ENCODE peak calls at places on chromosomes 16 and 17, in eight cellular contexts. X is ovary, C is fibroblast of lung, R is mucosa of descending colon, F is mammary epithelial cell, W is adrenal gland, G is lung, M is PC-3. H is an unnamed sample. For H3K4me1 and H3K9me3, the result is how much of the 10 kb centered on the place peaks cover.

GRCh38 chr17:78504156-78504925 is 72.9 kb downstream of the DNAH17 start:
- DNase-seq in X (no peak), C (no peak), R (peak), F (no peak), W (no peak), G (no peak), M (no peak), H (peak)

GRCh38 chr16:2009302-2009711 is 314 bp downstream of the ZNF598 start:
- DNase-seq in X (peak), C (no peak), R (peak), F (no peak), W (no peak), G (no peak), M (no peak), H (no peak)

GRCh38 chr16:87765473-87765775 is 362 bp downstream of the KLHDC4 start:
- DNase-seq in X (peak), C (peak), R (no peak), F (no peak), W (no peak), G (no peak), M (no peak), H (no peak)

GRCh38 chr17:10120113-10120485 is 78.3 kb downstream of the GAS7 start:
- DNase-seq in X (no peak), C (no peak), R (no peak), F (no peak), W (peak), G (no peak), M (no peak), H (no peak)

GRCh38 chr16:68074850-68075249 is 10.3 kb upstream of the NFATC3 start:
- DNase-seq in X (no peak), C (no peak), R (peak), F (no peak), W (no peak), G (no peak), M (no peak), H (peak)

GRCh38 chr16:15502041-15502725 is 67.8 kb downstream of the BMERB1 start:
- DNase-seq in X (no peak), C (peak), R (no peak), F (peak), W (no peak), G (no peak), M (peak), H (no peak)

GRCh38 chr16:6913535-6913934 is 419.1 kb upstream of the RBFOX1 start:
- DNase-seq in X (no peak), C (no peak), R (no peak), F (no peak), W (no peak), G (no peak), M (no peak), H (no peak)

GRCh38 chr17:46894476-46895151 is 28.3 kb upstream of the GOSR2 start:
- DNase-seq in X (no peak), C (no peak), R (no peak), F (no peak), W (peak), G (no peak), M (no peak), H (no peak)

GRCh38 chr16:20181386-20181785 is 107.7 kb upstream of the GPR139 start:
- DNase-seq in X (no peak), C (no peak), R (no peak), F (no peak), W (peak), G (no peak), M (no peak), H (no peak)

GRCh38 chr17:44308865-44309264 is 464 bp downstream of the RUNDC3A start:
- DNase-seq in X (no peak), C (no peak), R (no peak), F (no peak), W (no peak), G (no peak), M (no peak), H (no peak)

GRCh38 chr16:53816211-53816610 is 112.3 kb downstream of the FTO start:
- DNase-seq in X (no peak), C (no peak), R (no peak), F (peak), W (no peak), G (no peak), M (no peak), H (no peak)

GRCh38 chr16:68869492-68870084 is 26.3 kb downstream of the TANGO6 start:
- DNase-seq in X (no peak), C (no peak), R (no peak), F (no peak), W (no peak), G (no peak), M (no peak), H (no peak)

GRCh38 chr17:68909066-68909465 is 46.1 kb downstream of the ABCA8 start:
- DNase-seq in X (peak), C (peak), R (no peak), F (peak), W (peak), G (peak), M (peak), H (no peak)

GRCh38 chr16:30651124-30652004 is 604 bp downstream of the PRR14 start:
- DNase-seq in X (peak), C (peak), R (peak), F (peak), W (peak), G (peak), M (peak), H (peak)

GRCh38 chr17:35953720-35954119 is 10.2 kb upstream of the LYZL6 start:
- DNase-seq in X (no peak), C (no peak), R (no peak), F (no peak), W (no peak), G (no peak), M (no peak), H (no peak)

GRCh38 chr17:50620237-50620636 is 14.4 kb upstream of the ABCC3 start:
- DNase-seq in X (no peak), C (no peak), R (no peak), F (no peak), W (no peak), G (no peak), M (no peak), H (no peak)

GRCh38 chr16:70700101-70701020 is 14.5 kb upstream of the MTSS2 start:
- DNase-seq in X (no peak), C (no peak), R (no peak), F (peak), W (no peak), G (no peak), M (no peak), H (no peak)

GRCh38 chr16:57761957-57762356 is 26.4 kb downstream of the KATNB1 start:
- DNase-seq in X (no peak), C (no peak), R (peak), F (no peak), W (no peak), G (no peak), M (no peak), H (no peak)

GRCh38 chr17:64230551-64231408 is 32.3 kb downstream of the TEX2 start:
- DNase-seq in X (no peak), C (peak), R (no peak), F (peak), W (peak), G (no peak), M (peak), H (no peak)

GRCh38 chr17:81128338-81128737 is 37.0 kb upstream of the PVALEF start:
- DNase-seq in X (no peak), C (no peak), R (no peak), F (no peak), W (no peak), G (no peak), M (no peak), H (no peak)

GRCh38 chr17:14747576-14747940 is 446.7 kb downstream of the HS3ST3B1 start:
- DNase-seq in X (no peak), C (no peak), R (no peak), F (no peak), W (no peak), G (no peak), M (no peak), H (no peak)

DNA sequence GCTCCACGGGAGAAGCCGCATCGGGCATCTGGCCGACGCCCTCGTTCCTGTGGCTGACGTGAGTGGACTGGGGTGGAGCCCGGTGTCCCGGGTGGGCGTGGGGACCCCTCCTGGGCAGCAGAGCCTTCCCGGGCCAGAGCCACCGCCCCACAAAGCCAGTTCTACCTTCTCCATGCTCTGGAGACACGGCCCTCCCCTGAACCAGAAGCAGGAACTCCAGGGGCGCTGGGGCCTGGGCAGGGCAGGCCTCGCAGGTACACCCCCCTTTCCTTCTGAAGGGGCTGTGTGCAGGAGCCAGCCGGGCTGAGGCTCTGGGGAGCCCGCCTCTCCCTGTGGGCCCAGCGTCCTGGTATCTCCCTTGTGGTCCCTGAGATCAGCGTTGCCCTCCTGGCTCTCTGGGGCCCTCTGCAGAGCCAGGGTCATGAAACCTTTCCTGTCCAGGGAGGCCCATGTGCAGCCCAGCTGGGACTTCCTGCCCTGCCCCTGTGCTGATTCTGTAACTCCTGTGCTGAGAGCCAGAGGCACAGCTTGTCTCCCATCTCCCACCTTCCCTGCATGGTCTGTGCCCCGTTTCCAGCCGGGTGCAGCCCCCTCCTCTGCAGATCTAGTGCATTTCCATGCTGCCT is 6.5 kb downstream of the PIGQ start:
- DNase-seq in X (no peak), C (no peak), R (no peak), F (no peak), W (no peak), G (no peak), M (no peak), H (no peak)
- H3K4me1 ChIP-seq in X (under half), C (under half), R (under half), F (under half), W (under half), G (under half), M (under half), H (under half)

DNA sequence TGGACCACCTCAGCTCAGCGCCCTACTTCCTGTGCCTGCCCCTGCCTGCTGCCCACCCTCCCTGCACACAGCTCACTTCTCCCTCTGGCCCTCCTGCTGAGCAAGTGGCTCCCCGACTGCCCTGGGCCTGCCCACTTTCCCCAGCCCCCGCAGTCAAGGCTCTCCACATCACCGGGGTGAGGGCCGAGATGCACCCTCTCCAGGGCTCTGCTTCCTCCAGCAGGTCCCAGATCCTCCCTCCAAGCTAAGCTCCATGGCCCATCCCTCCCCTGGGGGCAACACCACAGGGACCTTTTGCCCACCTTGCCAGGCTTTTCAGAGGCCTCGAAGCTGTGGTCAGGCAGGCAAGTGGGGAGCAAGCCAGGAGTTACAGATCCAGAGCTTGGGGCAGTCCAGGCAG is 820.2 kb downstream of the KCNJ18 start:
- DNase-seq in X (no peak), C (no peak), R (no peak), F (no peak), W (no peak), G (no peak), M (no peak), H (no peak)
- H3K9me3 ChIP-seq in X (under half), C (under half), R (half or more), F (under half), W (under half), G (under half), M (under half), H (under half)

DNA sequence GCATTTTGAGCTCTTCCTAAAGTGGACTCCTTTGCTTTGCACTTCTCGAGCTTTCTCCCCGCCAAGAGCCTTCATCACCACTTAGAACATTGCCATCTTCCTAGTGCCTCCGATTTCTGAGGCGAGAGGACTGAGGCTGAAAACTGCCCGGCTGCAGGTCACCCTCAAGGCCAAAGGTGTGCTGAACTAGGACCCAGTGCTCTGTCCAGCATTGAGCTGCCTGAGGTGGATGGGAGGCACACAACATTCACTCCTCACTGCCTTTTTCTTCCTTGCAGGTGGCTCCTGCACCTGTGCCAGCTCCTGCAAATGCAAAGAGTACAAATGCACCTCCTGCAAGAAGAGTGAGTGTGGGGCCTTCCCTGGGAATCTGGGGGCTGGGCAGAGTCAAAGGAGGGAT is 5.4 kb downstream of the MT1A start:
- DNase-seq in X (no peak), C (no peak), R (peak), F (no peak), W (no peak), G (no peak), M (no peak), H (no peak)
- H3K4me3 ChIP-seq in X (no peak), C (no peak), R (no peak), F (no peak), W (no peak), G (no peak), M (no peak), H (no peak)

DNA sequence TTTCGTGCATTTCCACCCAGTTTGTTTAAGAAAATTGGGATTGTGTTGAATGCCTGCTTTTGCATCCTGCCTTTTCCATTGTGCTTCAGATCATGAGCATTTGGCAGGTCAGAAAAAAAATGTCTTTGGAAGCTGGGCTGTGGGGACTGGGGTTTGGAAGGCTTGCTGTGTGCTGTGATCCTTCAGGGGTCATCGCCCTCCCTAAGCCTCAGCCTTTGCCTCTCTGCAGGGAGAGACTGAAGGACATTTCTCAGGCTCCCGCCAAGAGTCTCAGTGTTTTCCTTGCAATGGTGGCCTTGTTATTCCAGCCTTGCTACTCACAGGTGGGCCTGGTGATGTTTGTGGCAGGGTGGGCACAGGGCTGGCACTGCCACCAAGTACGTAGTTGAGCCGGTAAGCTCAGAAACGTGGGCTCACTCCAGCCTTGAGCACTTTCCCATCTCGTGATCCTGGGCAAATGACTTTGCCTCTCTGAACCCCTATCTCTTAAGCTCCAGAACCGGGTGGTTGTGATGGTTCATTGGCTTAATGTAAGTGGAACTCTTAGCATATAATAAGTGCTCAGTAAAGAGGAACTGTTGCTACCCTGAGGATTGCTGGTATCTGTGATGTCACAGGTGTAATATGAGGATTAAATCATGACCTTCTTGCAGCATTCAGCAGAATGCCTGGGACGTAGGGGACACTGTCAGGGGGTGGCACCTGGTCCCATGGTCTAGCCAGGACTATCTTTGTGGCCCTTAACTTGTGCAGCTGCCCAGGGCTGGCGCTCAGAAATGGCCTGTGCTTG is 69.1 kb downstream of the SREBF1 start:
- DNase-seq in X (no peak), C (no peak), R (peak), F (no peak), W (peak), G (no peak), M (no peak), H (no peak)
- H3K4me1 ChIP-seq in X (under half), C (under half), R (under half), F (under half), W (under half), G (under half), M (under half), H (under half)

GRCh38 chr16:17917316-17918019 is 419.1 kb downstream of the NPIPA8 start:
- DNase-seq in X (no peak), C (no peak), R (no peak), F (no peak), W (no peak), G (no peak), M (no peak), H (no peak)
- H3K9me3 ChIP-seq in X (under half), C (under half), R (under half), F (under half), W (under half), G (under half), M (under half), H (under half)

GRCh38 chr16:705748-706188 is at the start of gene FBXL16:
- DNase-seq in X (no peak), C (no peak), R (no peak), F (no peak), W (no peak), G (no peak), M (peak), H (no peak)
- H3K4me3 ChIP-seq in X (no peak), C (no peak), R (no peak), F (no peak), W (no peak), G (no peak), M (peak), H (no peak)

DNA sequence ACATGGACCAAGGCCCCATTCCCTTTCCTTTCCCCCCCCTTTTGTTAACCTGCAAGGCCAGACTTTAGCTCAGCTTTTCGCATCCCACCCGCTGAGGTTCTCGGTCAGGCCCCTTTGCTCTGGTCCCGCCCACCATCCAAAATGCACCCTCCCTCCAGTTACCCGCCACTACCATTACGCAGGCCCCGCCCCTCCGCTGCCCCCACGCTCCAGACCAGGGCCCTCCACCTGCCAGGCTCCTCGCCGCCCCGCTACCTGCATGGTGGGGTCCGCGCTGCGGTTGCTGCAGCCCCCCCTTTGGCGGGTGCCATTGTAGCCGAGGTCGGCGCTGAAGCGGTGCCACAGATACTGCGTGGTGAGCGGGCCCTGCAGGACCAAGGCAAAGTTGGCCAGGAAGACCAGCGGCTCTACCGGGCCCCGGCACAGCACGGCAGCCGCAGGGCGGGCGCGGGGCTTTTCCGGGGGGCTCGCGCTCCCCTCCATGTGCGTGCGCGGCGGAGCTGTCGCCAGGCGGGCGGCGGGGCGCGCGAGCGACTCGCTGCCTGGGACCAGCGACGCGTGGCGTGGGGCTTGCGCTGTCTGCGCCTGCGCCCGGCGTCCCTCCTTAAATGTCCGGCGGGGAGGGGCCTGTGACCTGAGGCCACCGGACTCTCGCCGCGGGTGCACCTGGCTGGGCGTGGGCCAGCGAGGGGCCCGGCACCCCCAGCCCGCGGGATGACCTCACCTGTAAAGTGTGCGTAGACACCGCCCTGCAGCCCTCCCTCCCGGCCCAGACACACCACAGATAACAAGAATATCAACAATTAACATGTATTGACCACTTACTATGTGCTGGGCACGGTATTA is at the start of gene SLC46A1:
- DNase-seq in X (peak), C (peak), R (peak), F (peak), W (peak), G (peak), M (peak), H (peak)
- H3K4me1 ChIP-seq in X (under half), C (under half), R (under half), F (half or more), W (under half), G (under half), M (under half), H (under half)

GRCh38 chr16:35574011-35574410 is 2114.6 kb downstream of the TP53TG3F start:
- DNase-seq in X (no peak), C (no peak), R (no peak), F (no peak), W (no peak), G (no peak), M (no peak), H (no peak)
- H3K9me3 ChIP-seq in X (under half), C (under half), R (half or more), F (under half), W (under half), G (under half), M (under half), H (under half)

GRCh38 chr17:77421635-77421982 is 280.8 kb downstream of the SEC14L1 start:
- DNase-seq in X (peak), C (no peak), R (no peak), F (no peak), W (no peak), G (no peak), M (no peak), H (no peak)
- H3K4me3 ChIP-seq in X (no peak), C (no peak), R (no peak), F (no peak), W (no peak), G (no peak), M (no peak), H (no peak)

H was measured in Peyer's patch.